ENCODE peak calls at places on chromosomes 7 and 10, in eight cellular contexts. One of them, this sample, is unnamed.

GRCh38 chr7:7883394-7883793 is 85.2 kb upstream of the GLCCI1 start:
- DNase-seq in myocyte: peak
- DNase-seq in midbrain: no peak
- DNase-seq in psoas muscle: no peak
- DNase-seq in NCI-H187: no peak
- DNase-seq in stimulated activated effector memory CD8-positive, alpha-beta T cell treated with anti-CD3 and anti-CD28 coated beads, Interleukin-12 subunit alpha, Interleukin-12 subunit beta, amount 100 ng/mL, for 72 hours: no peak
- DNase-seq in neuronal stem cell: no peak
- DNase-seq in GM03348: no peak
- DNase-seq in this sample: no peak

GRCh38 chr10:88913157-88913556 is 33.1 kb downstream of the STAMBPL1 start:
- DNase-seq in myocyte: no peak
- DNase-seq in midbrain: no peak
- DNase-seq in psoas muscle: no peak
- DNase-seq in NCI-H187: peak
- DNase-seq in stimulated activated effector memory CD8-positive, alpha-beta T cell treated with anti-CD3 and anti-CD28 coated beads, Interleukin-12 subunit alpha, Interleukin-12 subunit beta, amount 100 ng/mL, for 72 hours: no peak
- DNase-seq in neuronal stem cell: no peak
- DNase-seq in GM03348: no peak
- DNase-seq in this sample: peak

GRCh38 chr7:105097619-105098018 is 83.6 kb downstream of the KMT2E start:
- DNase-seq in myocyte: peak
- DNase-seq in midbrain: no peak
- DNase-seq in psoas muscle: no peak
- DNase-seq in NCI-H187: no peak
- DNase-seq in stimulated activated effector memory CD8-positive, alpha-beta T cell treated with anti-CD3 and anti-CD28 coated beads, Interleukin-12 subunit alpha, Interleukin-12 subunit beta, amount 100 ng/mL, for 72 hours: no peak
- DNase-seq in neuronal stem cell: no peak
- DNase-seq in GM03348: peak
- DNase-seq in this sample: no peak

GRCh38 chr10:113957013-113957412 is 86.7 kb upstream of the ADRB1 start:
- DNase-seq in myocyte: peak
- DNase-seq in midbrain: peak
- DNase-seq in psoas muscle: no peak
- DNase-seq in NCI-H187: no peak
- DNase-seq in stimulated activated effector memory CD8-positive, alpha-beta T cell treated with anti-CD3 and anti-CD28 coated beads, Interleukin-12 subunit alpha, Interleukin-12 subunit beta, amount 100 ng/mL, for 72 hours: no peak
- DNase-seq in neuronal stem cell: no peak
- DNase-seq in GM03348: peak
- DNase-seq in this sample: no peak

GRCh38 chr7:34720289-34720688 is 62.3 kb downstream of the NPSR1 start:
- DNase-seq in myocyte: no peak
- DNase-seq in midbrain: no peak
- DNase-seq in psoas muscle: no peak
- DNase-seq in NCI-H187: no peak
- DNase-seq in stimulated activated effector memory CD8-positive, alpha-beta T cell treated with anti-CD3 and anti-CD28 coated beads, Interleukin-12 subunit alpha, Interleukin-12 subunit beta, amount 100 ng/mL, for 72 hours: no peak
- DNase-seq in neuronal stem cell: no peak
- DNase-seq in GM03348: no peak
- DNase-seq in this sample: no peak

GRCh38 chr7:133783276-133783675 is 343.9 kb upstream of the LRGUK start:
- DNase-seq in myocyte: no peak
- DNase-seq in midbrain: no peak
- DNase-seq in psoas muscle: no peak
- DNase-seq in NCI-H187: no peak
- DNase-seq in stimulated activated effector memory CD8-positive, alpha-beta T cell treated with anti-CD3 and anti-CD28 coated beads, Interleukin-12 subunit alpha, Interleukin-12 subunit beta, amount 100 ng/mL, for 72 hours: no peak
- DNase-seq in neuronal stem cell: no peak
- DNase-seq in GM03348: no peak
- DNase-seq in this sample: no peak

GRCh38 chr7:104980440-104980839 is 33.6 kb upstream of the KMT2E start:
- DNase-seq in myocyte: no peak
- DNase-seq in midbrain: no peak
- DNase-seq in psoas muscle: no peak
- DNase-seq in NCI-H187: no peak
- DNase-seq in stimulated activated effector memory CD8-positive, alpha-beta T cell treated with anti-CD3 and anti-CD28 coated beads, Interleukin-12 subunit alpha, Interleukin-12 subunit beta, amount 100 ng/mL, for 72 hours: no peak
- DNase-seq in neuronal stem cell: no peak
- DNase-seq in GM03348: no peak
- DNase-seq in this sample: no peak

GRCh38 chr7:118559207-118559606 is 334.7 kb downstream of the ANKRD7 start:
- DNase-seq in myocyte: no peak
- DNase-seq in midbrain: no peak
- DNase-seq in psoas muscle: no peak
- DNase-seq in NCI-H187: no peak
- DNase-seq in stimulated activated effector memory CD8-positive, alpha-beta T cell treated with anti-CD3 and anti-CD28 coated beads, Interleukin-12 subunit alpha, Interleukin-12 subunit beta, amount 100 ng/mL, for 72 hours: no peak
- DNase-seq in neuronal stem cell: no peak
- DNase-seq in GM03348: no peak
- DNase-seq in this sample: no peak

GRCh38 chr7:97011104-97011503 is 5.8 kb downstream of the DLX6 start:
- DNase-seq in myocyte: no peak
- DNase-seq in midbrain: no peak
- DNase-seq in psoas muscle: no peak
- DNase-seq in NCI-H187: no peak
- DNase-seq in stimulated activated effector memory CD8-positive, alpha-beta T cell treated with anti-CD3 and anti-CD28 coated beads, Interleukin-12 subunit alpha, Interleukin-12 subunit beta, amount 100 ng/mL, for 72 hours: no peak
- DNase-seq in neuronal stem cell: no peak
- DNase-seq in GM03348: no peak
- DNase-seq in this sample: no peak

GRCh38 chr7:151141855-151142685 is 25.4 kb downstream of the GBX1 start:
- DNase-seq in myocyte: no peak
- DNase-seq in midbrain: no peak
- DNase-seq in psoas muscle: peak
- DNase-seq in NCI-H187: no peak
- DNase-seq in stimulated activated effector memory CD8-positive, alpha-beta T cell treated with anti-CD3 and anti-CD28 coated beads, Interleukin-12 subunit alpha, Interleukin-12 subunit beta, amount 100 ng/mL, for 72 hours: no peak
- DNase-seq in neuronal stem cell: no peak
- DNase-seq in GM03348: no peak
- DNase-seq in this sample: no peak

GRCh38 chr7:32239764-32240163 is 169.6 kb upstream of the PDE1C start:
- DNase-seq in myocyte: no peak
- DNase-seq in midbrain: no peak
- DNase-seq in psoas muscle: no peak
- DNase-seq in NCI-H187: no peak
- DNase-seq in stimulated activated effector memory CD8-positive, alpha-beta T cell treated with anti-CD3 and anti-CD28 coated beads, Interleukin-12 subunit alpha, Interleukin-12 subunit beta, amount 100 ng/mL, for 72 hours: no peak
- DNase-seq in neuronal stem cell: no peak
- DNase-seq in GM03348: no peak
- DNase-seq in this sample: no peak

GRCh38 chr7:50834679-50835078 is 52.0 kb upstream of the GRB10 start:
- DNase-seq in myocyte: no peak
- DNase-seq in midbrain: no peak
- DNase-seq in psoas muscle: no peak
- DNase-seq in NCI-H187: no peak
- DNase-seq in stimulated activated effector memory CD8-positive, alpha-beta T cell treated with anti-CD3 and anti-CD28 coated beads, Interleukin-12 subunit alpha, Interleukin-12 subunit beta, amount 100 ng/mL, for 72 hours: no peak
- DNase-seq in neuronal stem cell: no peak
- DNase-seq in GM03348: no peak
- DNase-seq in this sample: no peak

This sample was measured in ELF-1.